ENCODE peak calls at places on chromosomes 3 and 15, in nine cellular contexts. Q is ovary; P is activated CD8-positive, alpha-beta T cell treated with anti-CD3 and anti-CD28 coated beads for 36 hours; Y is mucosa of descending colon; I is B cell; W is choroid plexus epithelial cell; Z is HL-60; L is A549; F is AG10803. R is an unnamed sample.

GRCh38 chr3:172717493-172718088 is 6.7 kb upstream of the NCEH1 start:
- DNase-seq in Q (no peak), P (no peak), Y (no peak), I (peak; percentile 7), W (peak; percentile 28), Z (peak; percentile 17), L (peak; percentile 52), F (no peak), R (no peak)

GRCh38 chr15:45665261-45665660 is 30.4 kb downstream of the SQOR start:
- DNase-seq in Q (no peak), P (no peak), Y (no peak), I (no peak), W (no peak), Z (no peak), L (no peak), F (peak; percentile 59), R (no peak)

GRCh38 chr15:71708052-71708432 is 102.3 kb upstream of the NR2E3 start:
- DNase-seq in Q (no peak), P (no peak), Y (peak; percentile 32), I (no peak), W (no peak), Z (no peak), L (no peak), F (peak; percentile 10), R (no peak)

GRCh38 chr3:31762016-31762764 is 218.9 kb downstream of the OSBPL10 start:
- DNase-seq in Q (no peak), P (no peak), Y (no peak), I (no peak), W (no peak), Z (peak; percentile 37), L (no peak), F (no peak), R (no peak)

GRCh38 chr15:78083687-78084358 is 6.3 kb upstream of the TBC1D2B start:
- DNase-seq in Q (no peak), P (peak; percentile 17), Y (no peak), I (no peak), W (no peak), Z (peak; percentile 26), L (no peak), F (no peak), R (no peak)

GRCh38 chr3:43957553-43957952 is 266.8 kb downstream of the ABHD5 start:
- DNase-seq in Q (no peak), P (no peak), Y (no peak), I (no peak), W (no peak), Z (no peak), L (no peak), F (no peak), R (no peak)

GRCh38 chr15:66789029-66790025 is 87.3 kb downstream of the SMAD6 start:
- DNase-seq in Q (peak; percentile 79), P (peak; percentile 23), Y (peak; percentile 55), I (peak; percentile 24), W (peak; percentile 89), Z (peak; percentile 29), L (peak; percentile 77), F (peak; percentile 83), R (no peak)

GRCh38 chr3:163863146-163863545 is 1215.2 kb downstream of the SI start:
- DNase-seq in Q (no peak), P (no peak), Y (no peak), I (no peak), W (peak; percentile 33), Z (no peak), L (no peak), F (no peak), R (no peak)

GRCh38 chr3:195147649-195148121 is 123.3 kb downstream of the XXYLT1 start:
- DNase-seq in Q (no peak), P (peak; percentile 73), Y (peak; percentile 69), I (peak; percentile 70), W (peak; percentile 75), Z (no peak), L (no peak), F (peak; percentile 70), R (no peak)

GRCh38 chr3:53709856-53710674 is 136.2 kb downstream of the CHDH start:
- DNase-seq in Q (peak; percentile 72), P (peak; percentile 76), Y (peak; percentile 77), I (peak; percentile 68), W (peak; percentile 80), Z (peak; percentile 90), L (peak; percentile 71), F (peak; percentile 51), R (peak; percentile 73)

GRCh38 chr3:159839561-159840379 is 148.9 kb upstream of the IL12A start:
- DNase-seq in Q (no peak), P (peak; percentile 21), Y (no peak), I (peak; percentile 7), W (no peak), Z (no peak), L (no peak), F (no peak), R (peak; percentile 37)

GRCh38 chr3:157921271-157921670 is 184.9 kb downstream of the SHOX2 start:
- DNase-seq in Q (no peak), P (no peak), Y (no peak), I (no peak), W (no peak), Z (no peak), L (no peak), F (peak; percentile 30), R (no peak)

GRCh38 chr3:4321732-4322131 is 18.6 kb downstream of the SETMAR start:
- DNase-seq in Q (no peak), P (no peak), Y (no peak), I (no peak), W (no peak), Z (no peak), L (no peak), F (no peak), R (no peak)

DNA sequence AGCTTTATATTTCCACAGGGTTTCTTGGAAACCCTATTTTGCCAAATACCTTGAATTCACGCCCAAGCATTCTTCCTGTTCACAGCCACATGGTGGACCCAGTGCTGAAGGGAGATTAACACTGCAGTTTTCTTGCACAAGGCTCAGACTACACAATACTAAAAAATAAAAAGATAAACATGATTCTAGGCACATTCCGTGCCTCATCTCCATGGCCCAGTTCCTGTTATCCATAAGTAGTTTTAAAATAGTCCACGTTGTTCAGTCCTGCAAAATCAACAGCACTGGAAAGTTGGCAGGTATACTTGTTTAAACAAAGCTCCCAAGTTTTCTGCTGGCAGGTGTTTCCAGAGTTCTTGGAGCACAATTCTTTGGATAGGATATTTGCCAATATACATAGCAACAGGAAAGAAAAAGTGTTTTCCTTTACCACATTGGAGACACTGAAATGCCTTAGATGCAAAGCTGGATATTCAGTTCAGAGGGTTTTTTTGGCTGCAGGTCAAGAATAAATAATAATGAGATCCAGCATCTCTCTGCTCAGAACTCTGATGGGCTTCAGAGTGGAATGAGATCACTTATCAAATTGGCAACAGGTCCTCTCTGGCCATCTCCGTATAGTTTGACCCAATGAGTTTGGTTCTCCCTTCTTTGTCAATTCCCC is 88.1 kb upstream of the TGFBR2 start:
- DNase-seq in Q (peak; percentile 26), P (no peak), Y (peak; percentile 31), I (no peak), W (peak; percentile 78), Z (no peak), L (peak; percentile 75), F (peak; percentile 80), R (no peak)
- TF ChIP-seq CTCF in Q (no peak), P (no peak), Y (no peak), I (no peak), W (peak; percentile 48), Z (no peak), L (no peak), F (peak; percentile 37), R (no peak)

GRCh38 chr3:15523660-15524417 is 2.3 kb upstream of the COLQ start:
- DNase-seq in Q (no peak), P (no peak), Y (no peak), I (no peak), W (no peak), Z (no peak), L (no peak), F (no peak), R (no peak)

GRCh38 chr3:15525790-15526189 is 4.3 kb upstream of the COLQ start:
- DNase-seq in Q (no peak), P (no peak), Y (no peak), I (no peak), W (no peak), Z (no peak), L (no peak), F (no peak), R (no peak)

GRCh38 chr3:15528881-15529537 is 7.5 kb upstream of the COLQ start:
- DNase-seq in Q (no peak), P (no peak), Y (no peak), I (no peak), W (peak; percentile 17), Z (no peak), L (no peak), F (no peak), R (no peak)

GRCh38 chr3:15531346-15531745 is 9.8 kb upstream of the COLQ start:
- DNase-seq in Q (no peak), P (no peak), Y (no peak), I (no peak), W (no peak), Z (no peak), L (no peak), F (no peak), R (no peak)

DNA sequence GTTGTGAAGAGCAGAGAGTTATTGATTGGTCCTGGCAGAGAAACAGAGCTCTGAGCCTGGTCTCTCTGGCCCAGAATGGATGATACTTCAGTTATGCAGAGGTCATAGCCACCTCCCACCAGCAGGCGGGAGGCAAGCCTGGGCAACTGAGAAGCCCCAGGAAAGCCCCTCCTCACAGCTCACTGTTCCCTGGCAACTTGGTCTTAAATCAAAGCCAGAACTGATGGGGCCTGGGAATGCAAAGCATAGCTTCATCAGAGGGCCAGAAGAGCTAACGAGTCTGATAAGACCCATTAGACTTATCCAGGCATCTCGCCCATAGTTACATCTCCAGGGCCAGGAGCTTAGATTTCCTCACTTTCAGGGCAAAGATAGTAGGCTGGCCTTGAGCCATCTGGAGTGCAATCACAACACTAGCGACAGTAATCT is 5.5 kb upstream of the COLQ start:
- DNase-seq in Q (peak; percentile 30), P (peak; percentile 18), Y (no peak), I (peak; percentile 8), W (peak; percentile 24), Z (no peak), L (no peak), F (no peak), R (peak; percentile 12)
- TF ChIP-seq CTCF in Q (no peak), P (no peak), Y (no peak), I (peak; percentile 19), W (peak; percentile 52), Z (no peak), L (no peak), F (no peak), R (peak; percentile 49)

GRCh38 chr3:169457807-169458206 is 205.7 kb downstream of the MECOM start:
- DNase-seq in Q (no peak), P (no peak), Y (no peak), I (no peak), W (no peak), Z (no peak), L (no peak), F (no peak), R (no peak)
- TF ChIP-seq CTCF in Q (no peak), P (no peak), Y (no peak), I (no peak), W (no peak), Z (no peak), L (no peak), F (no peak), R (no peak)

DNA sequence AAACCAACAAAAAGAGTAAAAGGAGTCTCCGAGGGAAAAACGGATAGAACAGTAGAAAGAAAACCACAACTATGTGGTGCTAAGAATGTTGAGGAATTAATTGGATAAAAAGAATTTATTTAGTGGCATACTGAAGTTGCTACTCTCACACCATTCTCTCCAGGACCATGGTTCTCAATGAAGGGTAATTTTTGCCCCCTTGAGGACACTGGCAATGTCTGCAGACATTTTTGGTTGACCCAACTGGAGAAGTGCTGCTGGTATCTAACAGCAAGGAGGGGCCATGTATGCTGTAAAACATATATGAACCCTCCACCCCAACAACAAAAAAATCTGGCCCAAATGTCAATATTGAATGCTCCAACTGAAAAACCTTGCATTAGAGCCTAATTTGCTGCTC is 85.9 kb upstream of the CSPG5 start:
- DNase-seq in Q (no peak), P (no peak), Y (no peak), I (peak; percentile 8), W (peak; percentile 16), Z (peak; percentile 44), L (peak; percentile 37), F (peak; percentile 42), R (no peak)
- TF ChIP-seq CTCF in Q (no peak), P (no peak), Y (no peak), I (no peak), W (peak; percentile 33), Z (peak; percentile 7), L (no peak), F (peak; percentile 52), R (peak; percentile 35)